ENCODE peak calls at places on chromosomes 4 and X, in nine cellular contexts. L is left ventricle myocardium inferior, K is IMR-90, G is Panc1, B is body of pancreas, E is stomach, R is aorta, C is tibial nerve, A is right cardiac atrium. N is an unnamed sample.

GRCh38 chr4:37648084-37648817 is 37.9 kb downstream of the RELL1 start:
- DNase-seq in L (peak), K (peak), G (peak), B (peak), E (peak), R (peak), C (no peak), A (peak), N (no peak)

GRCh38 chrX:76538860-76539259 is 111.3 kb downstream of the MAGEE1 start:
- DNase-seq in L (no peak), K (no peak), G (no peak), B (no peak), E (no peak), R (no peak), C (no peak), A (no peak), N (no peak)

GRCh38 chr4:188268081-188268908 is 129.1 kb downstream of the TRIML1 start:
- DNase-seq in L (no peak), K (no peak), G (no peak), B (no peak), E (no peak), R (no peak), C (no peak), A (no peak), N (no peak)

GRCh38 chr4:152996672-152997071 is 60.5 kb downstream of the FHDC1 start:
- DNase-seq in L (no peak), K (no peak), G (no peak), B (no peak), E (no peak), R (no peak), C (no peak), A (no peak), N (no peak)

GRCh38 chr4:150018257-150018656 is 60.0 kb upstream of the DCLK2 start:
- DNase-seq in L (no peak), K (no peak), G (no peak), B (no peak), E (no peak), R (no peak), C (no peak), A (no peak), N (no peak)

GRCh38 chrX:107878106-107878505 is 52.4 kb downstream of the MID2 start:
- DNase-seq in L (no peak), K (no peak), G (no peak), B (no peak), E (no peak), R (no peak), C (no peak), A (no peak), N (no peak)

GRCh38 chrX:129954804-129955203 is 27.6 kb upstream of the BCORL1 start:
- DNase-seq in L (no peak), K (no peak), G (no peak), B (no peak), E (no peak), R (no peak), C (no peak), A (no peak), N (no peak)

GRCh38 chrX:1581132-1581531 is 10.3 kb upstream of the AKAP17A start:
- DNase-seq in L (no peak), K (no peak), G (peak), B (peak), E (peak), R (no peak), C (no peak), A (no peak), N (no peak)

GRCh38 chrX:1012678-1013300 is 199.7 kb downstream of the CRLF2 start:
- DNase-seq in L (no peak), K (no peak), G (no peak), B (no peak), E (no peak), R (no peak), C (no peak), A (no peak), N (no peak)

GRCh38 chr4:37988670-37989069 is 28.5 kb downstream of the PTTG2 start:
- DNase-seq in L (no peak), K (peak), G (no peak), B (no peak), E (no peak), R (no peak), C (no peak), A (no peak), N (no peak)

GRCh38 chrX:15686818-15687685 is 22.4 kb upstream of the CLTRN start:
- DNase-seq in L (no peak), K (peak), G (no peak), B (peak), E (peak), R (no peak), C (peak), A (no peak), N (no peak)

GRCh38 chr4:156615066-156615514 is 356.5 kb downstream of the PDGFC start:
- DNase-seq in L (no peak), K (peak), G (no peak), B (no peak), E (no peak), R (no peak), C (no peak), A (no peak), N (no peak)

GRCh38 chr4:12036450-12036849 is 607.8 kb upstream of the HS3ST1 start:
- DNase-seq in L (no peak), K (no peak), G (no peak), B (no peak), E (no peak), R (no peak), C (no peak), A (peak), N (no peak)

GRCh38 chr4:84472154-84472553 is 26.9 kb downstream of the NKX6-1 start:
- DNase-seq in L (no peak), K (no peak), G (no peak), B (no peak), E (no peak), R (no peak), C (no peak), A (no peak), N (no peak)

GRCh38 chr4:1577818-1578217 is 106.3 kb downstream of the FAM53A start:
- DNase-seq in L (no peak), K (no peak), G (no peak), B (no peak), E (no peak), R (peak), C (no peak), A (peak), N (no peak)

GRCh38 chr4:7815562-7815961 is 124.1 kb downstream of the AFAP1 start:
- DNase-seq in L (no peak), K (peak), G (no peak), B (no peak), E (no peak), R (no peak), C (no peak), A (no peak), N (no peak)

GRCh38 chrX:17633546-17633945 is 103.7 kb upstream of the SCML1 start:
- DNase-seq in L (no peak), K (no peak), G (no peak), B (no peak), E (no peak), R (no peak), C (no peak), A (no peak), N (no peak)

GRCh38 chr4:42906906-42907774 is 14.6 kb downstream of the GRXCR1 start:
- DNase-seq in L (no peak), K (no peak), G (no peak), B (peak), E (peak), R (no peak), C (no peak), A (no peak), N (no peak)

GRCh38 chr4:145690610-145691009 is 10.7 kb downstream of the C4orf51 start:
- DNase-seq in L (no peak), K (no peak), G (no peak), B (no peak), E (no peak), R (no peak), C (no peak), A (no peak), N (no peak)

GRCh38 chrX:12974797-12975669 is at the start of gene TMSB4X:
- DNase-seq in L (peak), K (peak), G (no peak), B (peak), E (peak), R (peak), C (peak), A (peak), N (peak)

GRCh38 chr4:73964862-73965611 is 16.8 kb downstream of the PF4 start:
- DNase-seq in L (no peak), K (no peak), G (no peak), B (peak), E (peak), R (no peak), C (no peak), A (peak), N (no peak)

GRCh38 chr4:183532823-183533222 is 28.0 kb downstream of the ING2 start:
- DNase-seq in L (no peak), K (peak), G (no peak), B (no peak), E (no peak), R (no peak), C (no peak), A (no peak), N (no peak)

GRCh38 chrX:79366888-79367749 is at the start of gene ITM2A:
- DNase-seq in L (peak), K (no peak), G (no peak), B (no peak), E (peak), R (peak), C (peak), A (peak), N (peak)

GRCh38 chr4:32147446-32148064 is 1427.4 kb downstream of the PCDH7 start:
- DNase-seq in L (no peak), K (no peak), G (no peak), B (no peak), E (no peak), R (no peak), C (no peak), A (no peak), N (no peak)
- H3K4me3 ChIP-seq in L (no peak), K (no peak), G (no peak), B (no peak), E (peak), R (no peak), C (no peak), A (no peak), N (no peak)

GRCh38 chr4:16627999-16628398 is 270.4 kb downstream of the LDB2 start:
- DNase-seq in L (no peak), K (peak), G (no peak), B (no peak), E (no peak), R (no peak), C (no peak), A (no peak), N (no peak)
- H3K27ac ChIP-seq in L (no peak), K (peak), G (no peak), B (no peak), E (peak), R (no peak), C (no peak), A (no peak), N (no peak)

GRCh38 chrX:131762802-131763234 is 218.9 kb downstream of the OR13H1 start:
- DNase-seq in L (no peak), K (peak), G (peak), B (no peak), E (peak), R (peak), C (no peak), A (peak), N (no peak)

GRCh38 chrX:131763674-131764073 is 219.8 kb downstream of the OR13H1 start:
- DNase-seq in L (no peak), K (peak), G (peak), B (no peak), E (peak), R (peak), C (no peak), A (peak), N (peak)

DNA sequence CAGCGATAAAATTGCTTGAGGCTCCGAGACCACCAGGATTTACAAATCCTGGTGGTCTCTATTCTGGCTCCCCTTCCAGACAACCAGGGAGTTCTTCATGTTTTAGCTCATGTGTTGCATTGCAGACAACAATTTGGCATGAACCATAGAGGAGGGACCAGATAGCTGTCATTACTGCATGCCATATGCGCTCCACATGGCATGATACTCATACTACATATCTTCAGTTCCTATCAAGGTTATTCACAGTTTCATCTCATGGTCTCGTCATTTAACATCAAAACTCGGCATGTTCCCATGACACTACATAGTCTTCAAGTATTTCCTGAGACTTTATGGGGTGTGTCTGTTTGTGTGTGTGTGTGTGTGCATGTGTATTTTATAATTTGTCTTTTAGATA is 220.3 kb downstream of the OR13H1 start:
- DNase-seq in L (no peak), K (no peak), G (no peak), B (no peak), E (no peak), R (no peak), C (no peak), A (no peak), N (no peak)
- H3K4me3 ChIP-seq in L (no peak), K (peak), G (peak), B (no peak), E (peak), R (no peak), C (peak), A (no peak), N (peak)

DNA sequence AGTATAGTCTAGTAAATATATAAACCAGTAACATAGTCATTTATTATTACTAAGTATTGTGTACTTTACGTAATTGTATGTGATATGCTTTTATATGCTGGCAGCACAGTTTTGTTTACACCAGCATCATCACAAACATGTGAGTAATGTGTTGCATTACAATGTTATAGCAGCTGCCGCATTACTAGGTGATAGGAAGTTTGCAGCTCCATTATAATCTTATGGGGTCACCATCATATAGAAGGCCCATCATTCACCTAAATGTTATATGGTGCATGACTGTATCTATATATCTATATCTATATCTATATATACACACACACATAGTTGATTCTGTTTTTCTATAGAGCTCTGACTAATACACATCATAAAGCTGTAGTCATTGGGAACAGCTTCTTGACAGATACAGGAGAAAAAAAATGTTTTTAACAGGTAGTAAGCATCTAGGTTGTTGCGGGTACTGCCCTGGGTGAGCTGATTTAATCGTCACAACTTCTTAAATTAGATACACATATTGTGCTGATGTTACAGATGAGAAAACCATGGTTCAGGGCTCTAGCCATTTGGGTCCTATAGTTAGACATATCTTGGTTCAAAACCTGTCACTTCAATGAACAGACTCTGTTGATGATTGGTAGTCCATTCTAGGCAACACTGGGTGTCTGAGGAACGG is 77.9 kb downstream of the CLNK start:
- DNase-seq in L (no peak), K (peak), G (no peak), B (no peak), E (no peak), R (no peak), C (no peak), A (no peak), N (no peak)
- H3K27ac ChIP-seq in L (no peak), K (no peak), G (no peak), B (no peak), E (no peak), R (no peak), C (no peak), A (no peak), N (no peak)

GRCh38 chrX:66544181-66544580 is 94.7 kb downstream of the EDA2R start:
- DNase-seq in L (no peak), K (no peak), G (no peak), B (no peak), E (no peak), R (no peak), C (no peak), A (no peak), N (no peak)
- H3K4me3 ChIP-seq in L (no peak), K (no peak), G (no peak), B (no peak), E (no peak), R (no peak), C (no peak), A (no peak), N (no peak)

GRCh38 chrX:153588782-153589446 is 10.0 kb downstream of the CCNQ start:
- DNase-seq in L (no peak), K (no peak), G (no peak), B (no peak), E (no peak), R (no peak), C (no peak), A (no peak), N (no peak)

GRCh38 chrX:153592966-153593688 is 5.8 kb downstream of the CCNQ start:
- DNase-seq in L (peak), K (no peak), G (no peak), B (no peak), E (no peak), R (no peak), C (no peak), A (peak), N (peak)

GRCh38 chrX:153592091-153592833 is 6.7 kb downstream of the CCNQ start:
- DNase-seq in L (no peak), K (no peak), G (no peak), B (no peak), E (no peak), R (no peak), C (no peak), A (no peak), N (no peak)

GRCh38 chrX:153593811-153594500 is 5.0 kb downstream of the CCNQ start:
- DNase-seq in L (no peak), K (no peak), G (no peak), B (no peak), E (no peak), R (no peak), C (no peak), A (no peak), N (no peak)

GRCh38 chrX:153590961-153591956 is 7.7 kb downstream of the CCNQ start:
- DNase-seq in L (no peak), K (no peak), G (no peak), B (no peak), E (no peak), R (no peak), C (no peak), A (no peak), N (no peak)
- H3K27ac ChIP-seq in L (peak), K (no peak), G (no peak), B (no peak), E (no peak), R (no peak), C (no peak), A (peak), N (peak)

DNA sequence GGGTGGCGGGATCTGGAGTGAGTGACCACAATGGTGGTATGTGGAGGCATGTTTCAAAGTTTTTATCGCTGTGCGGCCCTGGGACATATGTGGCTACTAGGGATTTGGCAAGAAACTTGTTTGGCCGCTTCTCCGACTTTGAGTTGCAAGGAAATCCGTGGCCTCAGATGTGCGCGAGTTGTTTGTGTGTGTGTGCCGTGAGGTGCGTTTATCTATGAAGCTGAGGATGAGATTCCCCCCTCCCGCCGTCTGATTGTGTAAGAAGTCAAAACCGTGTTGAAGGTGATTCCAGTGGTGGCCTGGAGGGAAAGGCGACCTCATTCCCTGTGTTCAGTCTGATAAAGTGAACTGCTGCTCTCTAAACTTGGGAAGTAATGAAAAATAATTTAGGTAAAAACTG is 1.5 kb downstream of the JADE3 start:
- DNase-seq in L (no peak), K (peak), G (no peak), B (peak), E (peak), R (no peak), C (no peak), A (no peak), N (no peak)
- H3K4me3 ChIP-seq in L (peak), K (peak), G (peak), B (peak), E (peak), R (peak), C (peak), A (peak), N (peak)

DNA sequence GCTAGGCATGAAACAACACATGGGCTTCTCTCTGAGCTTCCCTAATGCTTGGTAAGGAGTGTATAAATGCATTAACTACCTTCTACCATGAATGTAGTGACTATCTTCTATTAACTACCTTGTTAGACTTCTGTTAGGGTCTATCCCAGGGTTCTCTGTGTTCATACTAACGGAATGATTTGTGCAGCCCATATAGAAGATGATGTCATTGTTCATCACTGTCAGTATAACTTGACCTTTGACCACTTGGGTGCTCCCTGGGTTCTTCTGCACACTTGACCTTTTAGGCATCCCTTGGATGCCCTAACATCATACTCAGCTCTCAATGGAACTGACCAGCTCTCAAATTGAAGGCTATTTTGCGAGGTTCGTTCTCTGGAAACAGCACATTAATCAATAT is 30.8 kb upstream of the CT47C1 start:
- DNase-seq in L (no peak), K (no peak), G (no peak), B (no peak), E (no peak), R (no peak), C (no peak), A (no peak), N (no peak)
- H3K27ac ChIP-seq in L (peak), K (no peak), G (peak), B (no peak), E (peak), R (no peak), C (no peak), A (no peak), N (no peak)

DNA sequence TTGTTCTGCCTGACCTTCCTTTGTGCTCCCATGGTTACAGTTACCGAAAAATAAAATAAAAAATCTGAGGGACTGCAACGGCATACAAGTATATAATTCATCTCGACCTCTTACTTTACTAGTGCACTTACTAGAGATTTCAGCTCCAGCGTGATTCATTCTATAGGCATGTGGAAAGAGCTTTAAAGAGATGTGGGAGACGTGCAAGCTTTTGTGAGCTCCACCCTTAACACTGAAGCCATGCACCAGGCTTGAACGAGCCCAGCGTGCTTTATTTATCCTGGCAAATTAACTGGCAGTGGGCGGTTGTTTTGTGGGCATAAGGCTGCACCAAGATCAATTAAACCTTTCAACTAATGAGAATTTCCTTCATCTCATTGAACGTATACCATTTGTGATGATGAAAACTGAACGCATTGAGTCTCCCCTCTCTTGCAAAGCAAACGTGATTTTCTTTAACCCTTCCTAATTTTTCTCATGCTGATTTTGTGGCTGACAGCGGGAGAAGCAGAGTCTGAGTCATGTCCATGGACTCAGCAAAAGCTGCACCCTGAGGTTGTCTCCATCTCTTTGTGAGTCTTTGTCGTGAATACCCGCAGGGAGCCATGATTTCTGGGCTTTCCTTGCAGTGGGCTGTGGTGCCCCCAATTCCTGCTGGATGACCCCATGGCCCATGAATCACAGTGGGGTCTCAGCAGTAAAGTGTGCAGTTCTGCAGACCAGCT is 60.1 kb downstream of the MXRA5 start:
- DNase-seq in L (no peak), K (peak), G (no peak), B (no peak), E (no peak), R (peak), C (no peak), A (no peak), N (no peak)
- H3K4me3 ChIP-seq in L (no peak), K (peak), G (peak), B (no peak), E (no peak), R (no peak), C (no peak), A (no peak), N (no peak)